ENCODE peak calls at places on chromosomes 13 and 19, in five cellular contexts. F is breast epithelium, K is psoas muscle, G is astrocyte of the cerebellum, U is heart right ventricle. A is an unnamed sample.

GRCh38 chr13:108915634-108916497 is 286.5 kb downstream of the MYO16 start:
- DNase-seq in F (peak), K (peak), G (peak), U (peak), A (peak)

GRCh38 chr19:35318679-35319448 is 10.1 kb upstream of the CD22 start:
- DNase-seq in F (peak), K (peak), G (no peak), U (peak), A (peak)

GRCh38 chr13:28889317-28889716 is 69.2 kb downstream of the MTUS2 start:
- DNase-seq in F (no peak), K (no peak), G (no peak), U (no peak), A (no peak)

GRCh38 chr13:106799731-106800335 is 231.9 kb upstream of the ARGLU1 start:
- DNase-seq in F (no peak), K (no peak), G (no peak), U (no peak), A (no peak)

GRCh38 chr13:76600086-76600485 is 286.1 kb downstream of the KCTD12 start:
- DNase-seq in F (no peak), K (no peak), G (no peak), U (no peak), A (peak)

GRCh38 chr13:40408602-40409001 is 257.8 kb downstream of the FOXO1 start:
- DNase-seq in F (no peak), K (no peak), G (no peak), U (no peak), A (peak)

GRCh38 chr19:40592170-40592569 is 9.0 kb upstream of the LTBP4 start:
- DNase-seq in F (no peak), K (no peak), G (no peak), U (no peak), A (peak)

GRCh38 chr13:113531041-113531873 is 40.7 kb upstream of the DCUN1D2 start:
- DNase-seq in F (no peak), K (no peak), G (no peak), U (no peak), A (no peak)

GRCh38 chr19:10699650-10700335 is 1.4 kb upstream of the QTRT1 start:
- DNase-seq in F (no peak), K (no peak), G (peak), U (no peak), A (peak)

GRCh38 chr19:16901491-16902175 is 12.8 kb downstream of the F2RL3 start:
- DNase-seq in F (no peak), K (no peak), G (no peak), U (no peak), A (no peak)

GRCh38 chr13:29556742-29557141 is 38.7 kb downstream of the SLC7A1 start:
- DNase-seq in F (no peak), K (no peak), G (no peak), U (no peak), A (no peak)

GRCh38 chr13:19981685-19982238 is 23.2 kb downstream of the ZMYM2 start:
- DNase-seq in F (no peak), K (no peak), G (no peak), U (no peak), A (no peak)

GRCh38 chr13:41720839-41721561 is 239.9 kb downstream of the VWA8 start:
- DNase-seq in F (no peak), K (no peak), G (no peak), U (no peak), A (no peak)

GRCh38 chr13:44230071-44230470 is 143.6 kb upstream of the SERP2 start:
- DNase-seq in F (no peak), K (no peak), G (no peak), U (no peak), A (no peak)

DNA sequence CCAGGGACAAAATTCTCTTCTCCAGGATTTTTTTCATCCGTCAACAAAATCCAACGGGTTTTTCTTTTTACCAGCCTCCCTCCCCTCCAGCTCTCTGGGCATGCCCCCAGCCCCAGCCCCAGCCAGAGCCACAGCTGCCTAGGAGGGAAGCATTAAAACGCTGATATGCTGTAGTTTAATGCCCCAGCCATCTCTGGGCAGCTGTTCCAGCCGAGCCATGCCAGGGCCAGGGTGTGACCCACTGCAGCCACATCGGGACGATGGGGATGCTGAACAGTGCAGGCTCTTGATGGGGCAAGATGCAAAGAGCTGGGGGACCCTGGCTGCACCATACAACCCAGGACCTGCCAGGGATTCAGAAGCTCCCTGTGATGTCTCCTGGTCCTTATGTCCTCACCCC is 32.1 kb downstream of the TSHZ3 start:
- DNase-seq in F (no peak), K (no peak), G (no peak), U (no peak), A (no peak)
- H3K4me3 ChIP-seq in F (peak), K (no peak), G (no peak), U (peak), A (no peak)

GRCh38 chr13:67204731-67205130 is 25.4 kb downstream of the PCDH9 start:
- DNase-seq in F (no peak), K (no peak), G (no peak), U (no peak), A (no peak)
- TF ChIP-seq CTCF in F (no peak), K (no peak), G (no peak), U (no peak), A (no peak)

GRCh38 chr19:918481-919156 is 1.5 kb downstream of the KISS1R start:
- DNase-seq in F (no peak), K (no peak), G (no peak), U (no peak), A (no peak)
- H3K4me3 ChIP-seq in F (peak), K (no peak), G (no peak), U (no peak), A (no peak)

GRCh38 chr13:23375007-23375971 is 58.2 kb downstream of the SACS start:
- DNase-seq in F (peak), K (peak), G (peak), U (peak), A (peak)
- TF ChIP-seq CTCF in F (peak), K (peak), G (no peak), U (peak), A (no peak)

DNA sequence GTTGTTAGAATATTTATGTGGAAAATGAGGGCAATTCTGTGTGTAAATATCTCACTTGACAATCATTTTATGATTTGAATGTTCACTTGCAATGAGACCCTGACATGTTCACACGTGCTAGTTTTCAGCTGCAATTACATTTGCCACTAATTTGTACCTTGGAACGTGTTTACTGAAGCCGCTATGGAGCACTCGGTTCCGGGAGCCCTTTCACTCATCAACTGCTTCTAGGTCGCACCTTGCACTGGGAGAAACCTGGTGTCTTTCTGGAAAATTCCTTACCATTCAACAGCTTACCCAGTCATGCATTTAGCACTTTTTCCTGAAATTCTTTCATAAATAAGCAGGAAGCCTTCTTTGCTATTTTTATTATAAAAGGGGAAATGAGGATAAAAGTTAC is 229.6 kb downstream of the ZIC5 start:
- DNase-seq in F (no peak), K (no peak), G (no peak), U (no peak), A (no peak)
- H3K4me3 ChIP-seq in F (no peak), K (no peak), G (no peak), U (no peak), A (no peak)

GRCh38 chr13:111039735-111040134 is 75.4 kb upstream of the ARHGEF7 start:
- DNase-seq in F (no peak), K (no peak), G (no peak), U (no peak), A (no peak)
- TF ChIP-seq CTCF in F (no peak), K (no peak), G (no peak), U (no peak), A (no peak)

DNA sequence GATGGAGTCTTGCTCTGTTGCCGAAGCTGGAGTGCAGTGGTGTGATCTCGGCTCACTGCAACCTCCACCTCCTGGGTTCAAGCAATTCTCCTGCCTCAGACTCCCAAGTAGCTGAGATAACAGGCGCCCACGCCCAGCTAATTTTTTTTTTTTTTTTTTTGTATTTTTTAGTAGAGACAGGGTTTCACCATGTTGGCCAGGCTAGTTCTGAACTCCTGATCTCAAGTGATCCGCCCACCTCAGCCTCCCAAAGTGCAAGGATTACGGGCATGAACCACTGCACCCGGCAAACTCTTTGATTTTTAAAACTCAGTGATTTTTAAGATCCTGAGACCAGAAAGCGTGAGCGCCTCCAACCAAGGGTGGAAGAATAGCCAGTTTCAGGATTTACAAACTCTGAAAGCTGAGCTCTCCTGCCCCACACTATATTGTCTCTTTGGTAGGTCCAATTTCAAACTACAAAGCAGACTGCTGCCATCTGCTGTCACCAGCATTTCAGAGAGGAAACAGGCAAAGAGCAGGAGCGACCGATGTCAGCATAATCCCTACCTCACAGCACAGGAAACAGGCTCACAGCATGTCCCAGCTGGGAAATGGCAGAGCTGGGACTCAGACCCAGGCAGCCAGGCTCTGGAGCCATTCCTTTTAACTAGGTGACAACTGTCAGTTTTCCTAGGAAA is 9.2 kb downstream of the NOSIP start:
- DNase-seq in F (no peak), K (no peak), G (no peak), U (no peak), A (no peak)
- H3K4me3 ChIP-seq in F (no peak), K (peak), G (no peak), U (no peak), A (no peak)

GRCh38 chr19:8600064-8600463 is 10.5 kb downstream of the ADAMTS10 start:
- DNase-seq in F (no peak), K (no peak), G (no peak), U (no peak), A (no peak)

GRCh38 chr19:8601796-8602195 is 8.7 kb downstream of the ADAMTS10 start:
- DNase-seq in F (no peak), K (no peak), G (no peak), U (no peak), A (no peak)

GRCh38 chr19:8596168-8596567 is 14.3 kb downstream of the ADAMTS10 start:
- DNase-seq in F (no peak), K (no peak), G (no peak), U (no peak), A (no peak)

GRCh38 chr19:8605514-8605913 is 5.0 kb downstream of the ADAMTS10 start:
- DNase-seq in F (no peak), K (no peak), G (no peak), U (no peak), A (no peak)

DNA sequence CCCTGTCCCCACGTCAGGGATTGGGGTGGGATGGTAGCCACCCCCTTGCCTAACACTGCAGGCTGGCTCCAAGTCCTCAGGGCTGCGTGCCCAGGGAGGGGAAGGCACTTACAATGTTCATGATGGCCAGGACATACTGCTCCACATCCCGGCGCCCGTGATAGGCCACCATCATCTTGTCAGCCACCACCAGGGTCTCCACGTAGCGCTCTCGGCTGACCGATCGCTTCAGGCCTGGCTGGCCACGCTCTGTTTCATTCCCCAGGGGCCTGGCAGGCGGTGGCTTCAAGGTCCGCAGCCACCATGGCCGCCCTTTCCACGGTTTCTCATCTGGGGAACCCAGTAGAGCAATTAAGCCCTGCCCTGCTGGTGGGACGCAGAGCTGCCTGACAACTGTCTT is 9.7 kb downstream of the ADAMTS10 start:
- DNase-seq in F (no peak), K (no peak), G (no peak), U (no peak), A (no peak)
- TF ChIP-seq CTCF in F (no peak), K (no peak), G (no peak), U (no peak), A (no peak)

GRCh38 chr19:55287361-55288079 is 3.7 kb downstream of the BRSK1 start:
- DNase-seq in F (no peak), K (no peak), G (no peak), U (no peak), A (no peak)
- H3K4me3 ChIP-seq in F (no peak), K (no peak), G (no peak), U (no peak), A (no peak)

GRCh38 chr13:65762015-65762414 is 1468.1 kb downstream of the PCDH9 start:
- DNase-seq in F (no peak), K (no peak), G (no peak), U (no peak), A (no peak)

GRCh38 chr13:65756071-65756671 is 1474.0 kb downstream of the PCDH9 start:
- DNase-seq in F (no peak), K (no peak), G (no peak), U (no peak), A (no peak)
- TF ChIP-seq CTCF in F (no peak), K (no peak), G (no peak), U (no peak), A (no peak)